ENCODE peak calls at places on chromosome 17, in ten cellular contexts. Q, P, L, D, O, W, A, F, Z and U are unnamed samples.

GRCh38 chr17:72931163-72931562 is 161.3 kb downstream of the SLC39A11 start:
- DNase-seq in L (no peak), W (peak; percentile 10), P (no peak), Z (no peak), O (no peak), Q (no peak), A (no peak), D (no peak), F (no peak), U (peak; percentile 47)

GRCh38 chr17:206941-207560 is 25.6 kb upstream of the DOC2B start:
- DNase-seq in L (no peak), F (no peak), Z (peak; percentile 77), A (no peak), O (no peak), D (no peak), Q (no peak), P (no peak), W (no peak), U (no peak)

GRCh38 chr17:82924812-82925211 is 85.0 kb upstream of the ZNF750 start:
- DNase-seq in P (no peak), Z (no peak), A (no peak), Q (no peak), W (peak; percentile 33), L (no peak), O (no peak), D (no peak), F (no peak), U (no peak)

GRCh38 chr17:43020789-43021738 is 1.1 kb downstream of the VAT1 start:
- DNase-seq in W (peak; percentile 84), L (peak; percentile 89), A (peak; percentile 79), D (peak; percentile 50), O (peak; percentile 77), F (peak; percentile 72), Z (peak; percentile 90), Q (peak; percentile 34), P (peak; percentile 78), U (no peak)

GRCh38 chr17:9242497-9242881 is 221.2 kb downstream of the NTN1 start:
- DNase-seq in O (no peak), D (no peak), P (no peak), F (no peak), A (no peak), Q (no peak), W (no peak), Z (no peak), L (no peak), U (no peak)

GRCh38 chr17:6366144-6366755 is 68.7 kb downstream of the AIPL1 start:
- DNase-seq in Z (peak; percentile 22), L (peak; percentile 18), F (no peak), D (peak; percentile 24), P (no peak), W (peak; percentile 17), Q (no peak), O (no peak), A (no peak), U (no peak)

GRCh38 chr17:66755101-66755943 is 79.6 kb upstream of the CACNG5 start:
- DNase-seq in Z (no peak), D (no peak), Q (no peak), O (no peak), L (no peak), F (no peak), P (no peak), A (no peak), W (no peak), U (no peak)

GRCh38 chr17:2957631-2958286 is 105.6 kb downstream of the OR1D5 start:
- DNase-seq in P (no peak), Z (no peak), L (no peak), D (peak; percentile 74), O (no peak), F (no peak), A (no peak), W (no peak), Q (peak; percentile 20), U (no peak)

GRCh38 chr17:7346761-7347614 is 5.0 kb upstream of the KCTD11 start:
- DNase-seq in D (no peak), W (no peak), O (no peak), A (no peak), Z (no peak), L (no peak), Q (no peak), P (no peak), F (no peak), U (no peak)

GRCh38 chr17:82984751-82985435 is 94.5 kb upstream of the METRNL start:
- DNase-seq in L (no peak), F (no peak), Q (no peak), P (no peak), O (peak; percentile 13), D (no peak), A (no peak), W (no peak), Z (peak; percentile 7), U (peak; percentile 2)

GRCh38 chr17:2067559-2067958 is 12.7 kb downstream of the HIC1 start:
- DNase-seq in Z (no peak), O (no peak), D (peak; percentile 56), A (no peak), F (peak; percentile 84), L (no peak), P (no peak), Q (no peak), W (no peak), U (no peak)

GRCh38 chr17:69486779-69487637 is 72.5 kb downstream of the MAP2K6 start:
- DNase-seq in D (no peak), Z (no peak), W (no peak), P (no peak), F (no peak), O (no peak), L (no peak), Q (no peak), A (no peak), U (no peak)

GRCh38 chr17:69489303-69489702 is 74.8 kb downstream of the MAP2K6 start:
- DNase-seq in Q (no peak), A (no peak), Z (no peak), L (no peak), D (no peak), F (no peak), O (no peak), P (no peak), W (no peak), U (no peak)

GRCh38 chr17:69492410-69493071 is 78.0 kb downstream of the MAP2K6 start:
- DNase-seq in F (no peak), Z (no peak), L (peak; percentile 71), P (no peak), Q (no peak), O (no peak), D (peak; percentile 88), A (no peak), W (no peak), U (no peak)
- TF ChIP-seq POLR2A in F (no peak), Z (no peak), L (no peak), P (no peak), Q (no peak), O (no peak), D (no peak), A (no peak), W (no peak), U (no peak)

GRCh38 chr17:54937426-54937825 is 31.0 kb downstream of the COX11 start:
- DNase-seq in Z (no peak), Q (no peak), O (no peak), D (no peak), F (no peak), P (no peak), L (no peak), A (no peak), W (no peak), U (no peak)

GRCh38 chr17:54937018-54937417 is 31.4 kb downstream of the COX11 start:
- DNase-seq in Q (no peak), O (no peak), Z (no peak), F (no peak), L (no peak), P (no peak), A (no peak), D (no peak), W (no peak), U (no peak)

GRCh38 chr17:54935487-54935886 is 33.0 kb downstream of the COX11 start:
- DNase-seq in Z (no peak), F (no peak), Q (no peak), D (no peak), A (no peak), P (no peak), O (no peak), L (no peak), W (no peak), U (no peak)

GRCh38 chr17:54932711-54933110 is 32.1 kb downstream of the TOM1L1 start:
- DNase-seq in D (peak; percentile 11), A (no peak), P (no peak), F (no peak), L (no peak), W (no peak), O (no peak), Q (no peak), Z (no peak), U (no peak)

GRCh38 chr17:54933921-54934320 is 33.3 kb downstream of the TOM1L1 start:
- DNase-seq in L (no peak), F (no peak), P (peak; percentile 1), Z (no peak), O (no peak), D (no peak), Q (no peak), W (no peak), A (no peak), U (no peak)
- TF ChIP-seq POLR2A in L (no peak), F (no peak), P (no peak), Z (no peak), O (no peak), D (no peak), Q (no peak), W (no peak), A (no peak), U (no peak)

GRCh38 chr17:28042721-28043291 is 329 bp downstream of the NLK start:
- DNase-seq in D (no peak), A (no peak), W (no peak), L (no peak), Q (no peak), P (peak; percentile 22), O (no peak), Z (no peak), F (no peak), U (no peak)
- TF ChIP-seq POLR2A in D (no peak), A (no peak), W (no peak), L (no peak), Q (no peak), P (no peak), O (no peak), Z (no peak), F (no peak), U (no peak)

DNA sequence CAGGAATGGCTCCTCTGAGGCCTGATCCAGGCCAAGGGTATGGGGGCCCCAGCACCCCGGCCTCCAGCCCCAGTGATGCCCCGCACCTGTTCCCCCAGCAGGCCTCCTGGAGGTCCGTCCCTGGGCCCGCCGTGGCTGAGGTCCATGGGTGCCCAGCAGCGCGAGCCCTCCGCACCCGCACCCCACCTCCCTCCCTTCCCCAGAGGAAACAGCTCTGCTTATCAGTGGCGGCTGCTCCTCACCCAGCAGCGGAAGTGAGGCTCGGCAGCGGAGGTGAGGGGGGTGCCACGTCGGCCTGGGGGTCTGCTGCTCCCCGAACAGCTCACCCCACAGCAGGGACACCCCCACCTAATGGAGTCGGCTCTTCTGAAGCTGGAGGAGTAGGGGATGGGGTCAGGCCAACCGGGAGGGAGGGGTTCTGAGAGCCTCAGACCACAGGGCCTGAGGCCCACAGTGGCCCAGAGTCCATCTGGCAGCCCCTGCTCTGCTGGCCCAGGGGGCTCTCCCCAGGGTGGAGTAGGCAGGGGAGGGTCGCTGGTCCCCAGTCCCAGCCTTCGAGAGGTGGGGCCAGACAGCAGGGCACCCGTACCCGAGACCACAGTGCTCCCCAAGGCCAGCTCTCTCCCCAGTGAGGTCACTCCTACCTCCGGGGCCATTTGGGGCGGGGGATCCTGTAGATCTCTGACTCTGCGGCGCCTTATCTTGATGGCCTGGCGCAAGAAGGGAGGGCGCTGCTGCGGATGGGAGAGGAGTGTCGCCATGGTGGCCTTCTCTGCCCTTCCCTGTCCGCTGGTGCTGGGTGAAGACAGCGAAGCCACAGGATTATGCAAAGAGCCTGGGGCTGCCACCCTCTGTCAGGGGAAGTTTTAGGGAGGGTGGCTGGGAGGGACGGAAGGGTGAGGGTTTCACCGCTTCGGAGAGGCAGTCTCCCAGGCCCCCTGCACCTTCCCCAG is at the start of gene UNC13D:
- DNase-seq in D (no peak), O (peak; percentile 66), F (peak; percentile 32), Q (peak; percentile 58), P (peak; percentile 85), L (no peak), W (peak; percentile 93), A (no peak), Z (peak; percentile 30), U (peak; percentile 81)
- TF ChIP-seq POLR2A in D (no peak), O (no peak), F (no peak), Q (no peak), P (peak; percentile 81), L (no peak), W (peak; percentile 39), A (no peak), Z (no peak), U (no peak)